ENCODE peak calls at places on chromosomes 6 and 20, in six cellular contexts. One of them, this sample, is unnamed.

GRCh38 chr6:104266922-104267321 is 592.8 kb downstream of the HACE1 start:
- DNase-seq in CD8-positive, alpha-beta T cell: no peak
- DNase-seq in heart left ventricle: no peak
- DNase-seq in BE2C: no peak
- DNase-seq in lower lobe of right lung: no peak
- DNase-seq in brain microvascular endothelial cell: no peak
- DNase-seq in this sample: no peak

GRCh38 chr6:138115877-138116660 is 8.8 kb upstream of the PERP start:
- DNase-seq in CD8-positive, alpha-beta T cell: peak
- DNase-seq in heart left ventricle: peak
- DNase-seq in BE2C: peak
- DNase-seq in lower lobe of right lung: peak
- DNase-seq in brain microvascular endothelial cell: peak
- DNase-seq in this sample: peak

GRCh38 chr20:33803921-33804337 is 7.2 kb upstream of the CHMP4B start:
- DNase-seq in CD8-positive, alpha-beta T cell: no peak
- DNase-seq in heart left ventricle: no peak
- DNase-seq in BE2C: no peak
- DNase-seq in lower lobe of right lung: no peak
- DNase-seq in brain microvascular endothelial cell: peak
- DNase-seq in this sample: no peak

GRCh38 chr6:168301648-168302398 is 17.8 kb downstream of the DACT2 start:
- DNase-seq in CD8-positive, alpha-beta T cell: no peak
- DNase-seq in heart left ventricle: no peak
- DNase-seq in BE2C: no peak
- DNase-seq in lower lobe of right lung: no peak
- DNase-seq in brain microvascular endothelial cell: no peak
- DNase-seq in this sample: no peak

GRCh38 chr6:28566527-28567252 is 41.0 kb downstream of the GPX5 start:
- DNase-seq in CD8-positive, alpha-beta T cell: no peak
- DNase-seq in heart left ventricle: no peak
- DNase-seq in BE2C: no peak
- DNase-seq in lower lobe of right lung: no peak
- DNase-seq in brain microvascular endothelial cell: no peak
- DNase-seq in this sample: no peak

GRCh38 chr6:41713161-41713649 is 22.2 kb downstream of the TFEB start:
- DNase-seq in CD8-positive, alpha-beta T cell: no peak
- DNase-seq in heart left ventricle: peak
- DNase-seq in BE2C: no peak
- DNase-seq in lower lobe of right lung: peak
- DNase-seq in brain microvascular endothelial cell: no peak
- DNase-seq in this sample: no peak

GRCh38 chr6:42281570-42281969 is 63.9 kb upstream of the MRPS10 start:
- DNase-seq in CD8-positive, alpha-beta T cell: peak
- DNase-seq in heart left ventricle: no peak
- DNase-seq in BE2C: no peak
- DNase-seq in lower lobe of right lung: no peak
- DNase-seq in brain microvascular endothelial cell: no peak
- DNase-seq in this sample: no peak

GRCh38 chr6:53546256-53546655 is 1.4 kb upstream of the GCLC start:
- DNase-seq in CD8-positive, alpha-beta T cell: no peak
- DNase-seq in heart left ventricle: no peak
- DNase-seq in BE2C: no peak
- DNase-seq in lower lobe of right lung: no peak
- DNase-seq in brain microvascular endothelial cell: no peak
- DNase-seq in this sample: no peak

GRCh38 chr6:69216127-69216526 is 580.7 kb downstream of the LMBRD1 start:
- DNase-seq in CD8-positive, alpha-beta T cell: no peak
- DNase-seq in heart left ventricle: no peak
- DNase-seq in BE2C: no peak
- DNase-seq in lower lobe of right lung: no peak
- DNase-seq in brain microvascular endothelial cell: no peak
- DNase-seq in this sample: no peak

GRCh38 chr6:74222768-74223321 is 526.8 kb downstream of the CD109 start:
- DNase-seq in CD8-positive, alpha-beta T cell: no peak
- DNase-seq in heart left ventricle: no peak
- DNase-seq in BE2C: no peak
- DNase-seq in lower lobe of right lung: no peak
- DNase-seq in brain microvascular endothelial cell: no peak
- DNase-seq in this sample: no peak

GRCh38 chr6:33163540-33163939 is 28.7 kb downstream of the COL11A2 start:
- DNase-seq in CD8-positive, alpha-beta T cell: no peak
- DNase-seq in heart left ventricle: no peak
- DNase-seq in BE2C: no peak
- DNase-seq in lower lobe of right lung: no peak
- DNase-seq in brain microvascular endothelial cell: no peak
- DNase-seq in this sample: no peak

GRCh38 chr6:33860706-33861474 is 57.1 kb upstream of the MLN start:
- DNase-seq in CD8-positive, alpha-beta T cell: no peak
- DNase-seq in heart left ventricle: no peak
- DNase-seq in BE2C: no peak
- DNase-seq in lower lobe of right lung: no peak
- DNase-seq in brain microvascular endothelial cell: no peak
- DNase-seq in this sample: peak

GRCh38 chr20:4261333-4262284 is 246.3 kb upstream of the RNF24 start:
- DNase-seq in CD8-positive, alpha-beta T cell: no peak
- DNase-seq in heart left ventricle: no peak
- DNase-seq in BE2C: no peak
- DNase-seq in lower lobe of right lung: no peak
- DNase-seq in brain microvascular endothelial cell: peak
- DNase-seq in this sample: no peak

GRCh38 chr6:24910331-24910849 is 25.4 kb downstream of the RIPOR2 start:
- DNase-seq in CD8-positive, alpha-beta T cell: peak
- DNase-seq in heart left ventricle: no peak
- DNase-seq in BE2C: no peak
- DNase-seq in lower lobe of right lung: peak
- DNase-seq in brain microvascular endothelial cell: no peak
- DNase-seq in this sample: no peak

GRCh38 chr6:10363911-10364310 is 51.0 kb downstream of the TFAP2A start:
- DNase-seq in CD8-positive, alpha-beta T cell: no peak
- DNase-seq in heart left ventricle: no peak
- DNase-seq in BE2C: no peak
- DNase-seq in lower lobe of right lung: no peak
- DNase-seq in brain microvascular endothelial cell: no peak
- DNase-seq in this sample: no peak

GRCh38 chr6:14711056-14711703 is 534.7 kb upstream of the JARID2 start:
- DNase-seq in CD8-positive, alpha-beta T cell: no peak
- DNase-seq in heart left ventricle: peak
- DNase-seq in BE2C: peak
- DNase-seq in lower lobe of right lung: no peak
- DNase-seq in brain microvascular endothelial cell: peak
- DNase-seq in this sample: no peak

GRCh38 chr20:45055056-45055455 is 45.9 kb downstream of the KCNS1 start:
- DNase-seq in CD8-positive, alpha-beta T cell: no peak
- DNase-seq in heart left ventricle: no peak
- DNase-seq in BE2C: no peak
- DNase-seq in lower lobe of right lung: no peak
- DNase-seq in brain microvascular endothelial cell: no peak
- DNase-seq in this sample: no peak

GRCh38 chr20:45058168-45058850 is 42.6 kb downstream of the KCNS1 start:
- DNase-seq in CD8-positive, alpha-beta T cell: no peak
- DNase-seq in heart left ventricle: no peak
- DNase-seq in BE2C: no peak
- DNase-seq in lower lobe of right lung: no peak
- DNase-seq in brain microvascular endothelial cell: no peak
- DNase-seq in this sample: no peak

GRCh38 chr20:45053441-45054351 is 47.2 kb downstream of the KCNS1 start:
- DNase-seq in CD8-positive, alpha-beta T cell: no peak
- DNase-seq in heart left ventricle: no peak
- DNase-seq in BE2C: no peak
- DNase-seq in lower lobe of right lung: no peak
- DNase-seq in brain microvascular endothelial cell: no peak
- DNase-seq in this sample: no peak

GRCh38 chr20:45059022-45059728 is 41.8 kb downstream of the KCNS1 start:
- DNase-seq in CD8-positive, alpha-beta T cell: no peak
- DNase-seq in heart left ventricle: no peak
- DNase-seq in BE2C: no peak
- DNase-seq in lower lobe of right lung: no peak
- DNase-seq in brain microvascular endothelial cell: peak
- DNase-seq in this sample: no peak

DNA sequence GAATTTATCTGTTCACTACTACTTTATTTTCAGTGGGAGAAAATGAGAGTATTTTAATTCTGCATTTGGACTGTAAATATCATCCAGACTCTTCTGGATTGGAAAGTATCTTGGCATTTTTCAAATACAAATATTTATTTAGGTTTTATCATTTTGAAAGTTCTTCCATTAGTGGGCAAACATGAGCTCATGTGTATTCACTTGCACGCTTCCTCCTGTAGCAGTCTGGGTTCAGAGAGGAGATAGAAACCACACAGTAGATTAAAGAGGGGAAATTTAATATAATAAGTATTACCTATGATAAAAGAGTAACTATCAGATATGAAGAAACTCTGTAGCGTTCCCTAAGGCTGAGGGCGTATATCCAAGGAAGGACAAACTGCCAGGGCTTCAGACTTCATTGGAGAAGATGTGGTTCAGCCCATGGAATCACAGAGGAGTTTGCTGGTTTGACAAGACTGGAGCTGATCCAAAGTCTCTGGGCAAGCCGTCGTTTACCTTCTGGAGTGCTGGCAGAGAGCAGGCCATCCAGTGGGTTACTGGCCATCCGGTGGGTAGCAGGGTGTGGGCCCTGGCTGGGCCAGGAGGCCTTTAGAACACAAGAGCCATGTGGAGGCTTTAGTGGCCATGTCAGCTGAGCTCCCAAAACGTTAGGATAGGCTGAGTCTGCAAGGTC is 44.3 kb downstream of the KCNS1 start:
- DNase-seq in CD8-positive, alpha-beta T cell: no peak
- DNase-seq in heart left ventricle: no peak
- DNase-seq in BE2C: no peak
- DNase-seq in lower lobe of right lung: no peak
- DNase-seq in brain microvascular endothelial cell: no peak
- DNase-seq in this sample: peak
- H3K4me3 ChIP-seq in CD8-positive, alpha-beta T cell: no peak
- H3K4me3 ChIP-seq in heart left ventricle: no peak
- H3K4me3 ChIP-seq in BE2C: no peak
- H3K4me3 ChIP-seq in lower lobe of right lung: no peak
- H3K4me3 ChIP-seq in brain microvascular endothelial cell: no peak
- H3K4me3 ChIP-seq in this sample: no peak

DNA sequence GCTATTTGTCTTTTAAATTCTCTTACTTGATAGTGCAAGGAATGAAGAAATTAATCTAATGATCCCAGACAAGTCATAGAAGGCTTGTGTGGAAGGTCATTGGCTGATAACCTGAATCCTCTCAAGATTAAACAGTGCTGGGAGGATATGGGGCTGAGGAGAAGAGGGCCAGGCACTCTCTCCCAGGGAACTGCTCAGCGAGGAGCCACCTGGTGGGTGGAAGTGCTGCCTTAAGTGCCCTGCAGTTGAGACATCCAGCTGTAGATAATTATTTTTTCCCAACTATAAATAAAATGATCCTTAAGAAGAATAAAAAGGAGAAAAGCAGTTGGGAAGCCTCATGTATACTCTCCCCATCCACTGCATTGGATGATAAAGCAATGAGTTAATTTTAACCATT is 47.9 kb downstream of the BTBD3 start:
- DNase-seq in CD8-positive, alpha-beta T cell: no peak
- DNase-seq in heart left ventricle: no peak
- DNase-seq in BE2C: no peak
- DNase-seq in lower lobe of right lung: no peak
- DNase-seq in brain microvascular endothelial cell: no peak
- DNase-seq in this sample: no peak
- TF ChIP-seq CTCF in CD8-positive, alpha-beta T cell: no peak
- TF ChIP-seq CTCF in heart left ventricle: no peak
- TF ChIP-seq CTCF in BE2C: no peak
- TF ChIP-seq CTCF in lower lobe of right lung: no peak
- TF ChIP-seq CTCF in brain microvascular endothelial cell: peak
- TF ChIP-seq CTCF in this sample: no peak

GRCh38 chr6:85866373-85866740 is 223.7 kb upstream of the SYNCRIP start:
- DNase-seq in CD8-positive, alpha-beta T cell: no peak
- DNase-seq in heart left ventricle: no peak
- DNase-seq in BE2C: no peak
- DNase-seq in lower lobe of right lung: no peak
- DNase-seq in brain microvascular endothelial cell: no peak
- DNase-seq in this sample: no peak
- H3K4me3 ChIP-seq in CD8-positive, alpha-beta T cell: no peak
- H3K4me3 ChIP-seq in heart left ventricle: no peak
- H3K4me3 ChIP-seq in BE2C: no peak
- H3K4me3 ChIP-seq in lower lobe of right lung: peak
- H3K4me3 ChIP-seq in brain microvascular endothelial cell: peak
- H3K4me3 ChIP-seq in this sample: no peak

GRCh38 chr6:157221049-157221816 is 102.1 kb downstream of the TMEM242 start:
- DNase-seq in CD8-positive, alpha-beta T cell: peak
- DNase-seq in heart left ventricle: peak
- DNase-seq in BE2C: no peak
- DNase-seq in lower lobe of right lung: peak
- DNase-seq in brain microvascular endothelial cell: peak
- DNase-seq in this sample: peak
- TF ChIP-seq CTCF in CD8-positive, alpha-beta T cell: no peak
- TF ChIP-seq CTCF in heart left ventricle: peak
- TF ChIP-seq CTCF in BE2C: no peak
- TF ChIP-seq CTCF in lower lobe of right lung: peak
- TF ChIP-seq CTCF in brain microvascular endothelial cell: peak
- TF ChIP-seq CTCF in this sample: peak

DNA sequence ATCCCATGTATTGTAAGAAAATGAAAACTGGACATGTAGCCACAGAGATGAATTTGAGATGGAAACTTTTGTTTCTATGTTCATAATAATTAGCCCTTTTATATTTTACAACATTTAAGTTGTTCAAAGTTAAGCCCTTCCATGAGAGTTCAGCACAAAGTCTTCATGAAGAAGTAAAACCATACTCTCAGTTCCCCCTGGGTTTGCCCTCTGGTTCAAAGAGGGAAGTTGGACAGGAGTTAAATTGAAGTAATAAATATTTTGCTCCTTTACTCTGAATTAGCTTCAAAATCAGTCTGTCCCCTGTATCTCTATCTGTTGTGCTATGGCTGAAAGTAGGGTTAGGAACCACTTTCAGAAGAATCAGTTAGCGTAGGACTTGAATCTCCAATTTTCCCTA is 31.1 kb downstream of the PHACTR2 start:
- DNase-seq in CD8-positive, alpha-beta T cell: no peak
- DNase-seq in heart left ventricle: no peak
- DNase-seq in BE2C: no peak
- DNase-seq in lower lobe of right lung: no peak
- DNase-seq in brain microvascular endothelial cell: no peak
- DNase-seq in this sample: no peak
- H3K4me3 ChIP-seq in CD8-positive, alpha-beta T cell: no peak
- H3K4me3 ChIP-seq in heart left ventricle: no peak
- H3K4me3 ChIP-seq in BE2C: no peak
- H3K4me3 ChIP-seq in lower lobe of right lung: no peak
- H3K4me3 ChIP-seq in brain microvascular endothelial cell: no peak
- H3K4me3 ChIP-seq in this sample: no peak

This sample was measured in LNCaP clone FGC.